ENCODE peak calls at places on chromosomes 6 and 20, in nine cellular contexts. One of them, this sample, is unnamed.

GRCh38 chr6:39756582-39756981 is 31.4 kb upstream of the KIF6 start:
- DNase-seq in fibroblast of mammary gland: no peak
- DNase-seq in BE2C: no peak
- DNase-seq in Calu3: no peak
- DNase-seq in left ventricle myocardium inferior: no peak
- DNase-seq in tibial artery: no peak
- DNase-seq in Peyer's patch: no peak
- DNase-seq in PC-9: no peak
- DNase-seq in GM12865: no peak
- DNase-seq in this sample: no peak

GRCh38 chr6:157236040-157236725 is 87.1 kb downstream of the TMEM242 start:
- DNase-seq in fibroblast of mammary gland: no peak
- DNase-seq in BE2C: no peak
- DNase-seq in Calu3: no peak
- DNase-seq in left ventricle myocardium inferior: no peak
- DNase-seq in tibial artery: peak
- DNase-seq in Peyer's patch: peak
- DNase-seq in PC-9: no peak
- DNase-seq in GM12865: no peak
- DNase-seq in this sample: no peak

GRCh38 chr20:41058007-41058673 is 29.5 kb downstream of the TOP1 start:
- DNase-seq in fibroblast of mammary gland: peak
- DNase-seq in BE2C: peak
- DNase-seq in Calu3: no peak
- DNase-seq in left ventricle myocardium inferior: no peak
- DNase-seq in tibial artery: no peak
- DNase-seq in Peyer's patch: no peak
- DNase-seq in PC-9: no peak
- DNase-seq in GM12865: no peak
- DNase-seq in this sample: peak

GRCh38 chr20:615494-615893 is 5.4 kb upstream of the TCF15 start:
- DNase-seq in fibroblast of mammary gland: no peak
- DNase-seq in BE2C: no peak
- DNase-seq in Calu3: no peak
- DNase-seq in left ventricle myocardium inferior: no peak
- DNase-seq in tibial artery: no peak
- DNase-seq in Peyer's patch: no peak
- DNase-seq in PC-9: no peak
- DNase-seq in GM12865: no peak
- DNase-seq in this sample: no peak

GRCh38 chr20:63639093-63639860 is 12.4 kb upstream of the GMEB2 start:
- DNase-seq in fibroblast of mammary gland: no peak
- DNase-seq in BE2C: no peak
- DNase-seq in Calu3: no peak
- DNase-seq in left ventricle myocardium inferior: peak
- DNase-seq in tibial artery: no peak
- DNase-seq in Peyer's patch: peak
- DNase-seq in PC-9: peak
- DNase-seq in GM12865: peak
- DNase-seq in this sample: no peak

GRCh38 chr6:34745277-34746103 is 11.8 kb upstream of the SNRPC start:
- DNase-seq in fibroblast of mammary gland: no peak
- DNase-seq in BE2C: peak
- DNase-seq in Calu3: peak
- DNase-seq in left ventricle myocardium inferior: no peak
- DNase-seq in tibial artery: no peak
- DNase-seq in Peyer's patch: peak
- DNase-seq in PC-9: peak
- DNase-seq in GM12865: no peak
- DNase-seq in this sample: peak

GRCh38 chr20:38286586-38287502 is 17.1 kb upstream of the BPI start:
- DNase-seq in fibroblast of mammary gland: no peak
- DNase-seq in BE2C: no peak
- DNase-seq in Calu3: peak
- DNase-seq in left ventricle myocardium inferior: peak
- DNase-seq in tibial artery: no peak
- DNase-seq in Peyer's patch: no peak
- DNase-seq in PC-9: no peak
- DNase-seq in GM12865: no peak
- DNase-seq in this sample: no peak

GRCh38 chr6:169752074-169752623 is 727 bp downstream of the ERMARD start:
- DNase-seq in fibroblast of mammary gland: peak
- DNase-seq in BE2C: no peak
- DNase-seq in Calu3: no peak
- DNase-seq in left ventricle myocardium inferior: no peak
- DNase-seq in tibial artery: no peak
- DNase-seq in Peyer's patch: no peak
- DNase-seq in PC-9: no peak
- DNase-seq in GM12865: peak
- DNase-seq in this sample: peak

DNA sequence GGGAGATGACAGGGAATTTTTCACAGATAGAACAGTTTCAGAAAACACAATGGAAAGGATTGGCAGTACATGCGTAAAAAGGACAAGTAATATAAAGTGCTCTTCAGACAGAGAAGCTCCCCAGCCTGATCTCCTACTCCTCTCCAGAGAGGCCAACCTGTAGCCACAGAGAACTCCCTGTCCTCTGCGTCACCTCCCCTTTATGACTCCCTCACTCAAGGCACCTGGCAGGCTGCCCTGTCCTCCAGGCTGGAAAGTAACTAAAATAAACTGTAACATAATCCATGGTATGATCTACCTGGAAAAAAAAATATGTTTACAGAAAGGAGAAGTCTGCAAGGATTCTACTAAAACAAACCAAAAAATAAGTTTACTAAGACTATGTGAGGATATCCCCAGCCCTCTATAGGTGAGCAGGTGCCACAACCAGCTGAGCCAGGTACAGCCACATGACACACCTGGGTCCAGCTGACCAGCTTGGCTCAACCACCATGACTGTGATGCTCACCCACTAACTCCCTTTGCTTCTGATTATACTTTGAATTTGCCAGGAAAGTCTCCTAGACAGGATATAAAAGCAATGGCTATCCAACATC is 29.2 kb downstream of the MBOAT1 start:
- DNase-seq in fibroblast of mammary gland: no peak
- DNase-seq in BE2C: no peak
- DNase-seq in Calu3: peak
- DNase-seq in left ventricle myocardium inferior: peak
- DNase-seq in tibial artery: no peak
- DNase-seq in Peyer's patch: peak
- DNase-seq in PC-9: peak
- DNase-seq in GM12865: no peak
- DNase-seq in this sample: peak
- TF ChIP-seq CTCF in fibroblast of mammary gland: no peak
- TF ChIP-seq CTCF in BE2C: no peak
- TF ChIP-seq CTCF in Calu3: peak
- TF ChIP-seq CTCF in left ventricle myocardium inferior: no peak
- TF ChIP-seq CTCF in tibial artery: no peak
- TF ChIP-seq CTCF in Peyer's patch: peak
- TF ChIP-seq CTCF in PC-9: no peak
- TF ChIP-seq CTCF in GM12865: no peak
- TF ChIP-seq CTCF in this sample: no peak

GRCh38 chr6:53699462-53699861 is 33.9 kb upstream of the KLHL31 start:
- DNase-seq in fibroblast of mammary gland: no peak
- DNase-seq in BE2C: no peak
- DNase-seq in Calu3: no peak
- DNase-seq in left ventricle myocardium inferior: no peak
- DNase-seq in tibial artery: no peak
- DNase-seq in Peyer's patch: no peak
- DNase-seq in PC-9: no peak
- DNase-seq in GM12865: no peak
- DNase-seq in this sample: no peak
- TF ChIP-seq CTCF in fibroblast of mammary gland: no peak
- TF ChIP-seq CTCF in BE2C: no peak
- TF ChIP-seq CTCF in Calu3: no peak
- TF ChIP-seq CTCF in left ventricle myocardium inferior: no peak
- TF ChIP-seq CTCF in tibial artery: no peak
- TF ChIP-seq CTCF in Peyer's patch: no peak
- TF ChIP-seq CTCF in PC-9: no peak
- TF ChIP-seq CTCF in GM12865: no peak
- TF ChIP-seq CTCF in this sample: no peak

DNA sequence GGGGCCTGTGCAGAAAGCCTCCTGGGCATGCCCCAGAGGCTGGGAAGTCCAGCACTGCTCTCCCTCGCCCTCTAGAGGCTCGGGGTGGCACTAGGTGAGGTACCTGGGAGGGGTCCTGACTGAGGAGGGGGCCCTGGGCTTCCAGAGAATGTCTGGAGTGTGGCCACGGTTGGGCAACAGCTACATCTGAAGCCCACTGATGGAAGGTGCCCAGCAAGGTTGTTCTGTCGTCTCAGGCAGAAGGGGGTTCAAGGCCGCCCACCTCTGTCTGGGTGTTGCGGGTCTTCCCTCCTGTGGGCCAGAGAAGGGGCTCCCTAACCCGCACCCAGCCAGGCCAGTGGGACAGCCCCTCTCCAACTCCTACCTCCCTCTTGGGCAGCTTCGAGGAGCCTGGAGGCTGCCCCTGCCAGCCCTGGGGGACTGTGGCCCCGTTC is 11.4 kb upstream of the VEGFA start:
- DNase-seq in fibroblast of mammary gland: no peak
- DNase-seq in BE2C: peak
- DNase-seq in Calu3: peak
- DNase-seq in left ventricle myocardium inferior: peak
- DNase-seq in tibial artery: no peak
- DNase-seq in Peyer's patch: no peak
- DNase-seq in PC-9: no peak
- DNase-seq in GM12865: no peak
- DNase-seq in this sample: no peak
- TF ChIP-seq CTCF in fibroblast of mammary gland: peak
- TF ChIP-seq CTCF in BE2C: peak
- TF ChIP-seq CTCF in Calu3: peak
- TF ChIP-seq CTCF in left ventricle myocardium inferior: peak
- TF ChIP-seq CTCF in tibial artery: peak
- TF ChIP-seq CTCF in Peyer's patch: peak
- TF ChIP-seq CTCF in PC-9: peak
- TF ChIP-seq CTCF in GM12865: peak
- TF ChIP-seq CTCF in this sample: peak

GRCh38 chr6:165850434-165851019 is 187.5 kb upstream of the PDE10A start:
- DNase-seq in fibroblast of mammary gland: peak
- DNase-seq in BE2C: peak
- DNase-seq in Calu3: peak
- DNase-seq in left ventricle myocardium inferior: peak
- DNase-seq in tibial artery: no peak
- DNase-seq in Peyer's patch: peak
- DNase-seq in PC-9: no peak
- DNase-seq in GM12865: peak
- DNase-seq in this sample: peak

GRCh38 chr6:165846123-165846966 is 183.3 kb upstream of the PDE10A start:
- DNase-seq in fibroblast of mammary gland: no peak
- DNase-seq in BE2C: no peak
- DNase-seq in Calu3: no peak
- DNase-seq in left ventricle myocardium inferior: no peak
- DNase-seq in tibial artery: no peak
- DNase-seq in Peyer's patch: peak
- DNase-seq in PC-9: no peak
- DNase-seq in GM12865: no peak
- DNase-seq in this sample: no peak

GRCh38 chr6:165847407-165848098 is 184.5 kb upstream of the PDE10A start:
- DNase-seq in fibroblast of mammary gland: peak
- DNase-seq in BE2C: no peak
- DNase-seq in Calu3: no peak
- DNase-seq in left ventricle myocardium inferior: no peak
- DNase-seq in tibial artery: no peak
- DNase-seq in Peyer's patch: peak
- DNase-seq in PC-9: no peak
- DNase-seq in GM12865: no peak
- DNase-seq in this sample: no peak

GRCh38 chr6:165849539-165850430 is 186.7 kb upstream of the PDE10A start:
- DNase-seq in fibroblast of mammary gland: no peak
- DNase-seq in BE2C: no peak
- DNase-seq in Calu3: no peak
- DNase-seq in left ventricle myocardium inferior: no peak
- DNase-seq in tibial artery: no peak
- DNase-seq in Peyer's patch: no peak
- DNase-seq in PC-9: no peak
- DNase-seq in GM12865: peak
- DNase-seq in this sample: no peak

GRCh38 chr6:165848099-165848461 is 185.0 kb upstream of the PDE10A start:
- DNase-seq in fibroblast of mammary gland: no peak
- DNase-seq in BE2C: no peak
- DNase-seq in Calu3: no peak
- DNase-seq in left ventricle myocardium inferior: no peak
- DNase-seq in tibial artery: no peak
- DNase-seq in Peyer's patch: no peak
- DNase-seq in PC-9: no peak
- DNase-seq in GM12865: no peak
- DNase-seq in this sample: no peak
- TF ChIP-seq CTCF in fibroblast of mammary gland: no peak
- TF ChIP-seq CTCF in BE2C: peak
- TF ChIP-seq CTCF in Calu3: no peak
- TF ChIP-seq CTCF in left ventricle myocardium inferior: no peak
- TF ChIP-seq CTCF in tibial artery: no peak
- TF ChIP-seq CTCF in Peyer's patch: no peak
- TF ChIP-seq CTCF in PC-9: no peak
- TF ChIP-seq CTCF in GM12865: peak
- TF ChIP-seq CTCF in this sample: no peak

DNA sequence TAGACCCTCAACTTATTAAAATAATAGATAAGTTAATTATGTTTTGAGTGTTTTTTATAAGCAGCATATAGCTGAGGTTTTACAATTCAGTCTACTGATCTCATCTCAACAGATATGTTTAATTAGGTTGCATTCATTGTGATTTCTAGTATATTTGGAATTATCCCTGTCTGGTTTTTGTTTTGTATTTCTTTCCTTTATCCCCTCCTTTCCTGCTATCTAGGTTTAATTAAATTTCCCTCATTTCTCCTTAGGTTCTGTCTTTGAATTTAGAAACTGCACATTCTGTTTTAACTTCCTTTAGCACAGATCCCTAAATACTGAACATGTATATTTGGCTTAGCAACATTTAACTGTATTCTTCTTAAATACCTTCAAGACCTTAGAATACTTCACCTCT is 4.9 kb upstream of the SUMO4 start:
- DNase-seq in fibroblast of mammary gland: no peak
- DNase-seq in BE2C: no peak
- DNase-seq in Calu3: no peak
- DNase-seq in left ventricle myocardium inferior: no peak
- DNase-seq in tibial artery: no peak
- DNase-seq in Peyer's patch: no peak
- DNase-seq in PC-9: no peak
- DNase-seq in GM12865: no peak
- DNase-seq in this sample: no peak
- TF ChIP-seq CTCF in fibroblast of mammary gland: no peak
- TF ChIP-seq CTCF in BE2C: no peak
- TF ChIP-seq CTCF in Calu3: no peak
- TF ChIP-seq CTCF in left ventricle myocardium inferior: no peak
- TF ChIP-seq CTCF in tibial artery: no peak
- TF ChIP-seq CTCF in Peyer's patch: no peak
- TF ChIP-seq CTCF in PC-9: no peak
- TF ChIP-seq CTCF in GM12865: no peak
- TF ChIP-seq CTCF in this sample: no peak